ENCODE peak calls at places on chromosomes 4 and X, in four cellular contexts. T is SK-N-SH, X is GM12878, D is A549. B is an unnamed sample. For H3K9me3, the result is how much of the 10 kb centered on the place peaks cover.

GRCh38 chrX:151735219-151735618 is 673 bp downstream of the CNGA2 start:
- DNase-seq in T (no peak), D (no peak), X (no peak), B (no peak)

GRCh38 chrX:23820235-23820782 is 37.3 kb downstream of the SAT1 start:
- DNase-seq in X (no peak), T (no peak), D (no peak), B (no peak)

GRCh38 chr4:46258436-46258835 is 131.5 kb downstream of the GABRA2 start:
- DNase-seq in T (no peak), D (no peak), X (no peak), B (no peak)

GRCh38 chr4:120557372-120557771 is 365.2 kb downstream of the PRDM5 start:
- DNase-seq in X (no peak), D (no peak), T (no peak), B (no peak)

GRCh38 chr4:146135941-146136340 is 39.6 kb upstream of the LSM6 start:
- DNase-seq in D (no peak), X (no peak), T (no peak), B (no peak)

GRCh38 chrX:146224442-146224841 is 406.8 kb downstream of the SLITRK2 start:
- DNase-seq in T (no peak), X (no peak), D (no peak), B (no peak)

GRCh38 chr4:106497271-106497670 is 128.7 kb upstream of the GIMD1 start:
- DNase-seq in T (no peak), X (no peak), D (no peak), B (no peak)

GRCh38 chrX:71252221-71252620 is 1.7 kb downstream of the ZMYM3 start:
- DNase-seq in T (no peak), D (no peak), X (no peak), B (no peak)

GRCh38 chrX:140664939-140665338 is 44.6 kb upstream of the LINC00632 start:
- DNase-seq in X (no peak), T (peak), D (peak), B (peak)

GRCh38 chr4:57102050-57102564 is 8.1 kb downstream of the IGFBP7 start:
- DNase-seq in X (no peak), D (no peak), T (no peak), B (no peak)

GRCh38 chrX:131577999-131578734 is 34.3 kb downstream of the OR13H1 start:
- DNase-seq in T (peak), X (no peak), D (no peak), B (no peak)

GRCh38 chr4:71537551-71538065 is 198.8 kb downstream of the SLC4A4 start:
- DNase-seq in X (no peak), T (no peak), D (no peak), B (no peak)

GRCh38 chr4:109967798-109968520 is 55.3 kb downstream of the EGF start:
- DNase-seq in T (no peak), D (no peak), X (no peak), B (no peak)

GRCh38 chr4:184795214-184795844 is 30.4 kb downstream of the ACSL1 start:
- DNase-seq in D (no peak), X (no peak), T (no peak), B (no peak)

GRCh38 chr4:31518796-31519250 is 798.7 kb downstream of the PCDH7 start:
- DNase-seq in D (no peak), T (no peak), X (no peak), B (no peak)

GRCh38 chr4:78778530-78778929 is 2.4 kb downstream of the BMP2K start:
- DNase-seq in X (no peak), D (no peak), T (no peak), B (no peak)

DNA sequence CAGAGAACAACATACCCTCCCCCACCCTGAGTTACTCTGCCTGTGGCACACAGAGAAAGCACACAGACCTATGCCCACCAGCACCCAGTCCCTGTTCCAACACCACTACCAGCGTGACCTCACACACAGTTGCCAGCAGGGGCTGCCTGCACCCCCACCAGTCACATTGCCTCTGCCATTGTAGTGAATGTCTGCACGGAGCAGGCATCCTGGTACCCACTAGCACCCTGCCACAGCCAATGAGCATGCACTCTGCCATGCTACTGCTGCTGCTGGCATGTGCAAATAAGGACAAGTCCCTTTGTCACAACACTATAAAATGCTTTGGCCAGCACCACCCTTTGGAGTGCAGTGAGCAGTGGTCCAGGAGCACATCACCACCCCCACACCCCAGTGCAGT is 47.1 kb downstream of the DACH2 start:
- DNase-seq in X (no peak), T (no peak), D (no peak), B (no peak)
- TF ChIP-seq REST in X (no peak), T (no peak), D (no peak), B (no peak)

GRCh38 chrX:104288961-104289360 is 34.2 kb upstream of the ESX1 start:
- DNase-seq in D (no peak), X (no peak), T (no peak), B (no peak)
- H3K9me3 ChIP-seq in D (under half), X (under half), T (under half), B (under half)

GRCh38 chr4:118772149-118773081 is 63.5 kb downstream of the SEC24D start:
- DNase-seq in T (no peak), X (no peak), D (peak), B (peak)

GRCh38 chr4:118773082-118773792 is 62.7 kb downstream of the SEC24D start:
- DNase-seq in T (no peak), X (no peak), D (no peak), B (no peak)

GRCh38 chr4:118775405-118775804 is 60.5 kb downstream of the SEC24D start:
- DNase-seq in D (no peak), X (no peak), T (no peak), B (no peak)

GRCh38 chr4:118774989-118775388 is 60.9 kb downstream of the SEC24D start:
- DNase-seq in T (no peak), X (no peak), D (no peak), B (no peak)

GRCh38 chr4:118774321-118774720 is 61.6 kb downstream of the SEC24D start:
- DNase-seq in D (no peak), X (no peak), T (no peak), B (no peak)
- TF ChIP-seq REST in D (no peak), X (no peak), T (no peak), B (no peak)

DNA sequence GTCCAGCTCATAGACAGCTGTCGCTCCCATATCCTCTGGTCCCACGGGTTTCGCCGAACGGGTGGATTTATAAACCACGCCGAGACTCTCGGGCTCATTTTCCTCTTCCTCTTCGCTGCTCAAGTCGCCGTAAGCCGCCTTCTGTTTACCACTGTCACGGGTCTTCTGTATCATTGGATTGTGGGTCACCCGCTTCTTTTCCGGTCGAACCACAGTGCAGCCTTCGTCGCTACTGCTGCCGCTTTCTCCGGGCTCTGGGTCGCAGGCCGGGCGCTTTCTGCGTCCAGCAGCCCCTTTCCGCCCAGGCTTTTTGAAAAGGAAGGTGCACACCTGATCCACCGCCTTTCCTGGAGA is 311 bp downstream of the RNF113A start:
- DNase-seq in T (peak), D (no peak), X (no peak), B (peak)
- H3K9me3 ChIP-seq in T (under half), D (under half), X (under half), B (under half)

DNA sequence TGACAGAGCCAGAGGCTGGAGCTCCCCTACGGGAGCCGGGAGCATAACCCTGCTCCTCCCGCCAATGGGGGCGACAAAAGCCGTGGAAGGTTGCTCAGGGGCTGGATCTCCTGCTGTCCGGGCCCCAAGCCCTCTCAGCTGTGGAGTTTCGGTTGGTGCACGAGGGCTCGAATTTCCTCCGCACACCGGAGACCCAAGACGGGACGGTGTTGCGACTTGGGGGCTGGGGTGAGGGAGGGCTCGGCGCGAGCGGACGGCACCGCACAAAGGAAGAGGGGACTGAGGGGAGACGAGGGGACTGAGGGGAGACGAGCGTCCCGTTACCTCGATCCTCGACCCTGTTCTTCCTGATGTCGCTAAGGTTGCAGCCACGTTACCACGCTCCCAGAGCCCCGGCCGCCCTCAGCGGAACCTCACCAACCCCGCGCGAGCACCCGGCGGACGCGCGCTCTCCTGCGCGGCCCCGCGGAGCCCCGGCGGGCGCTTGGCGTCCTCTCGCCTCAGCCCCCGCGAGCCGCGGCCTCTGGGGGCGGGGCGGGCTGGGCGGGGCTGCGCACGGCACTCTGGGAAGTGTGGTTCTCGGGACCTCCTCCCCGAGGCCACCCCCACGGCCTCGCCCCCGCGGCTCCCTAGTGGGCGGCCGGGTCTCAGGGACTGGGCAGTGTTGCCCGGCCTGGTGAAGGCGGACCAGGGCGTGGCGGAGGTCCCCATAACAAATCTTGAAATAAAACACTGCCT is at the start of gene KLHL8:
- DNase-seq in X (peak), T (peak), D (peak), B (no peak)
- TF ChIP-seq REST in X (no peak), T (no peak), D (no peak), B (no peak)

GRCh38 chrX:136586386-136586785 is 54.4 kb downstream of the VGLL1 start:
- DNase-seq in T (no peak), D (no peak), X (no peak), B (no peak)
- H3K9me3 ChIP-seq in T (under half), D (under half), X (under half), B (under half)

DNA sequence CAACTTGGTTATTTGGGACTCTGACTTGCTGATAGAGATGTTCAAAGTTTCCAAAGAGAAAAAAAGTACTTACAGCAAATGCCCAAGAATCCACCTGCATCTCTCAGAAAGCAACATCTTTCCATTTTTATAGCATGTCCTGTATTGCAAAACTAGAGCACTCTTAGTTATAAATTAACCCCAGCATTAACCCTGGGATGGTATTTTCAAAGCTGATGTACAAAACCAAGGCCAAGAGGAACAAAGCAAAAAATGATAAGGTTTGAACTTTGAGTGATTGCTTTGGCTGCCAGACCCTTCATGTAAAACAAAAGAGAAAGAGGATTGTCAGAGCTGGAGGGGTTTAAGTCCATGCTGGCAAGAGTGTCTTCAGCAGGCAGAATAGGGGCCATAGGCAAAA is at the start of gene SERPINA7:
- DNase-seq in X (no peak), D (no peak), T (no peak), B (no peak)
- TF ChIP-seq REST in X (no peak), D (no peak), T (no peak), B (no peak)

DNA sequence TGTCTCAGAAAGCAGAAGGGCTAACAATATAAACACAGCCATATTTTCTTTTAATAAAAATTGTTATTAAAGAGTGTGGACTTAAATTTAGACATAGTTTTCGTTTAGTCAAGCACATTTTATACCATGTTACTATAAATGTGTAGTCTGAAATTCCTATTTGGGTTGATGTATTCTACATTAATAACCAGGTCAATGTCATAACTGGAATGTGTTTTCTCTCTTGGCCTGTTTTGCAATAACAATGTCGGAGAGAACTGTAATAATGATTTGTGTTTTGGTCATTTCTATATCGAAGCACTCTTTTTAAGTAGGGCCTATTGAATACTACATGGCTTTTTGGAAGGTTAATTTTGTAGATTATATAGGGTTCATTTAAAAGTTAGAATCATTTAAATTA is 5.5 kb downstream of the USO1 start:
- DNase-seq in T (no peak), X (no peak), D (no peak), B (no peak)
- H3K9me3 ChIP-seq in T (under half), X (under half), D (under half), B (under half)